ENCODE peak calls at places on chromosomes 3 and 15, in ten cellular contexts. C, W, R, O, T, P, S, D, B and F are unnamed samples.

GRCh38 chr3:41431386-41431785 is 232.1 kb downstream of the CTNNB1 start:
- DNase-seq in C (no peak), W (no peak), R (no peak), O (no peak), T (no peak), P (no peak), S (no peak), D (no peak), B (no peak), F (peak)

GRCh38 chr3:11651900-11652299 is 8.2 kb upstream of the VGLL4 start:
- DNase-seq in C (peak), W (no peak), R (no peak), O (no peak), T (no peak), P (no peak), S (no peak), D (no peak), B (no peak), F (peak)

GRCh38 chr3:46692566-46692983 is 904 bp downstream of the ALS2CL start:
- DNase-seq in C (no peak), W (no peak), R (no peak), O (no peak), T (no peak), P (no peak), S (no peak), D (no peak), B (no peak), F (no peak)

GRCh38 chr3:188752850-188753249 is 418.9 kb upstream of the TPRG1 start:
- DNase-seq in C (no peak), W (no peak), R (no peak), O (no peak), T (no peak), P (no peak), S (no peak), D (no peak), B (no peak), F (no peak)

GRCh38 chr3:58411036-58411435 is 22.6 kb downstream of the PDHB start:
- DNase-seq in C (no peak), W (no peak), R (no peak), O (no peak), T (no peak), P (peak), S (no peak), D (no peak), B (no peak), F (no peak)

GRCh38 chr3:169668081-169668956 is 4.8 kb upstream of the MECOM start:
- DNase-seq in C (peak), W (no peak), R (no peak), O (no peak), T (peak), P (no peak), S (no peak), D (no peak), B (peak), F (no peak)

GRCh38 chr15:55615445-55615844 is 27.3 kb upstream of the PYGO1 start:
- DNase-seq in C (no peak), W (no peak), R (no peak), O (no peak), T (no peak), P (no peak), S (no peak), D (no peak), B (no peak), F (no peak)

GRCh38 chr3:46228259-46229222 is 13.7 kb upstream of the CCR3 start:
- DNase-seq in C (peak), W (no peak), R (no peak), O (no peak), T (no peak), P (peak), S (no peak), D (no peak), B (no peak), F (peak)

GRCh38 chr3:151983538-151983937 is 110.1 kb downstream of the SUCNR1 start:
- DNase-seq in C (no peak), W (no peak), R (no peak), O (no peak), T (no peak), P (no peak), S (no peak), D (no peak), B (no peak), F (no peak)

GRCh38 chr3:170751894-170752283 is 118.1 kb downstream of the RPL22L1 start:
- DNase-seq in C (no peak), W (no peak), R (no peak), O (no peak), T (no peak), P (peak), S (no peak), D (no peak), B (no peak), F (peak)

GRCh38 chr3:193762657-193763056 is 169.6 kb downstream of the OPA1 start:
- DNase-seq in C (no peak), W (no peak), R (no peak), O (no peak), T (no peak), P (no peak), S (no peak), D (no peak), B (no peak), F (no peak)

GRCh38 chr15:37289109-37289765 is 188.9 kb upstream of the MEIS2 start:
- DNase-seq in C (peak), W (no peak), R (no peak), O (peak), T (peak), P (peak), S (no peak), D (no peak), B (peak), F (peak)

GRCh38 chr3:51869304-51869703 is 6.1 kb downstream of the IQCF5 start:
- DNase-seq in C (no peak), W (no peak), R (no peak), O (no peak), T (no peak), P (no peak), S (no peak), D (no peak), B (no peak), F (no peak)

GRCh38 chr3:46538803-46539442 is 27.2 kb downstream of the LRRC2 start:
- DNase-seq in C (peak), W (no peak), R (peak), O (no peak), T (peak), P (peak), S (peak), D (peak), B (no peak), F (peak)

GRCh38 chr15:100703032-100703578 is 100.7 kb downstream of the ASB7 start:
- DNase-seq in C (peak), W (no peak), R (no peak), O (peak), T (peak), P (peak), S (no peak), D (no peak), B (no peak), F (peak)

GRCh38 chr3:38016847-38017444 is 12.5 kb downstream of the PLCD1 start:
- DNase-seq in C (no peak), W (no peak), R (no peak), O (no peak), T (no peak), P (no peak), S (no peak), D (no peak), B (no peak), F (no peak)

GRCh38 chr3:45109736-45110135 is 36.4 kb downstream of the CDCP1 start:
- DNase-seq in C (no peak), W (no peak), R (no peak), O (no peak), T (no peak), P (no peak), S (no peak), D (no peak), B (no peak), F (no peak)

GRCh38 chr3:14016900-14017475 is 107.7 kb downstream of the CHCHD4 start:
- DNase-seq in C (no peak), W (no peak), R (no peak), O (no peak), T (no peak), P (no peak), S (no peak), D (no peak), B (no peak), F (no peak)

GRCh38 chr3:125481786-125482185 is 38.2 kb downstream of the SNX4 start:
- DNase-seq in C (no peak), W (no peak), R (no peak), O (no peak), T (no peak), P (no peak), S (no peak), D (no peak), B (no peak), F (no peak)

GRCh38 chr15:67564590-67565345 is 22.3 kb downstream of the MAP2K5 start:
- DNase-seq in C (peak), W (no peak), R (no peak), O (no peak), T (no peak), P (no peak), S (no peak), D (no peak), B (no peak), F (no peak)

GRCh38 chr3:178562869-178563232 is 26.6 kb downstream of the KCNMB2 start:
- DNase-seq in C (peak), W (no peak), R (no peak), O (peak), T (no peak), P (no peak), S (no peak), D (no peak), B (no peak), F (peak)

GRCh38 chr3:60154011-60154410 is 1097.2 kb downstream of the FHIT start:
- DNase-seq in C (no peak), W (no peak), R (no peak), O (no peak), T (no peak), P (no peak), S (no peak), D (no peak), B (no peak), F (no peak)

GRCh38 chr3:158773845-158774542 is 27.9 kb upstream of the MFSD1 start:
- DNase-seq in C (peak), W (no peak), R (no peak), O (no peak), T (no peak), P (no peak), S (no peak), D (no peak), B (no peak), F (no peak)

GRCh38 chr3:56800373-56801150 is 1.2 kb downstream of the ARHGEF3 start:
- DNase-seq in C (peak), W (no peak), R (peak), O (no peak), T (no peak), P (no peak), S (peak), D (peak), B (no peak), F (no peak)

GRCh38 chr3:115113367-115113766 is 33.7 kb downstream of the ZBTB20 start:
- DNase-seq in C (peak), W (no peak), R (no peak), O (no peak), T (no peak), P (peak), S (no peak), D (no peak), B (no peak), F (no peak)